ENCODE peak calls at places on chromosomes 4 and X, in nine cellular contexts. E is CD14-positive monocyte; X is activated CD8-positive, alpha-beta T cell treated with anti-CD3 and anti-CD28 coated beads for 36 hours; K is cardiac muscle cell; F is HepG2; Z is astrocyte of the cerebellum; A is AG09309; W is LNCaP clone FGC; B is fibroblast of mammary gland. V is an unnamed sample.
A peak's percentile ranks its signal among the peaks of the same experiment; 100 is the strongest.

GRCh38 chr4:55458164-55458563 is 62.4 kb downstream of the TMEM165 start:
- DNase-seq in E (no peak), X (no peak), K (no peak), F (no peak), Z (no peak), A (no peak), W (no peak), B (peak; percentile 56), V (peak; percentile 52)

GRCh38 chrX:24876782-24877315 is 138.9 kb downstream of the ARX start:
- DNase-seq in E (no peak), X (no peak), K (no peak), F (no peak), Z (no peak), A (no peak), W (no peak), B (no peak), V (no peak)

GRCh38 chrX:30965751-30966150 is 76.7 kb upstream of the TAB3 start:
- DNase-seq in E (no peak), X (no peak), K (no peak), F (no peak), Z (no peak), A (no peak), W (no peak), B (no peak), V (no peak)

GRCh38 chr4:7860600-7861158 is 79.0 kb downstream of the AFAP1 start:
- DNase-seq in E (no peak), X (no peak), K (no peak), F (no peak), Z (no peak), A (no peak), W (no peak), B (no peak), V (no peak)

GRCh38 chrX:69014200-69014599 is 151.1 kb downstream of the PJA1 start:
- DNase-seq in E (no peak), X (no peak), K (no peak), F (no peak), Z (no peak), A (no peak), W (no peak), B (peak; percentile 81), V (no peak)

GRCh38 chr4:176226736-176227135 is 31.4 kb upstream of the SPATA4 start:
- DNase-seq in E (no peak), X (no peak), K (no peak), F (no peak), Z (no peak), A (peak; percentile 7), W (no peak), B (no peak), V (no peak)

GRCh38 chrX:118254611-118255010 is 91.3 kb upstream of the WDR44 start:
- DNase-seq in E (no peak), X (peak; percentile 73), K (peak; percentile 66), F (peak; percentile 7), Z (peak; percentile 18), A (no peak), W (no peak), B (peak; percentile 60), V (peak; percentile 11)

GRCh38 chrX:43629229-43629628 is 26.9 kb upstream of the MAOA start:
- DNase-seq in E (no peak), X (no peak), K (no peak), F (peak; percentile 1), Z (no peak), A (no peak), W (no peak), B (no peak), V (no peak)

GRCh38 chr4:181043486-181043885 is 1199.7 kb upstream of the TENM3 start:
- DNase-seq in E (no peak), X (no peak), K (no peak), F (no peak), Z (no peak), A (no peak), W (no peak), B (peak; percentile 48), V (no peak)

GRCh38 chr4:2054217-2054616 is 4.9 kb upstream of the NAT8L start:
- DNase-seq in E (no peak), X (no peak), K (no peak), F (no peak), Z (no peak), A (no peak), W (no peak), B (no peak), V (no peak)

GRCh38 chrX:82676386-82676785 is 831.7 kb upstream of the POU3F4 start:
- DNase-seq in E (no peak), X (no peak), K (no peak), F (no peak), Z (no peak), A (no peak), W (no peak), B (peak; percentile 3), V (no peak)
- TF ChIP-seq CTCF in E (no peak), X (no peak), K (no peak), F (no peak), Z (no peak), A (peak; percentile 24), W (peak; percentile 17), B (peak; percentile 19), V (peak; percentile 55)

GRCh38 chr4:69147334-69147733 is 51.1 kb downstream of the UGT2B7 start:
- DNase-seq in E (no peak), X (no peak), K (no peak), F (no peak), Z (no peak), A (no peak), W (no peak), B (no peak), V (no peak)
- TF ChIP-seq CTCF in E (no peak), X (no peak), K (no peak), F (no peak), Z (no peak), A (no peak), W (no peak), B (no peak), V (no peak)

GRCh38 chr4:88297725-88298453 is 13.5 kb upstream of the PPM1K start:
- DNase-seq in E (no peak), X (no peak), K (peak; percentile 44), F (no peak), Z (no peak), A (no peak), W (no peak), B (no peak), V (no peak)

GRCh38 chr4:88296413-88297052 is 12.2 kb upstream of the PPM1K start:
- DNase-seq in E (no peak), X (no peak), K (no peak), F (no peak), Z (no peak), A (no peak), W (no peak), B (no peak), V (no peak)

GRCh38 chr4:88295656-88296055 is 11.3 kb upstream of the PPM1K start:
- DNase-seq in E (no peak), X (no peak), K (no peak), F (no peak), Z (no peak), A (no peak), W (no peak), B (no peak), V (no peak)

DNA sequence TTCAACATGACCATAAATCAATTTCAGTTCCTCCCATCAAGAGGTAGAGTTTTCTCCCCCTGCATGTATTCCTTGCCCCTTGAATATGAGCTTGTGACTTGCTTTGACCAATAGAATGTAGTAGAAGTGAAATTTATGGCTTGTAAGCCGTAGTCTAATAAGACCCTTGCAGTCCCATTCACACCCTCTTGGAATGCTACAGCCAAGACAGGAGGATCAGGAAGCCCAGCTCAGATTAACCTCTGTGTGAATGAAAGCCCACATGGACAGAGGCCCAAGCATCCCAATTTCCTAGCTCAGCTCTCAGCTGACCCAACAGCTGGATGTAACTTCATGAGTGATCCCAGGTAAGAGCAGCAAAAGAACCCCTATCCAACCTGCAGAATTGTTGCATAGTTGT is 12.8 kb upstream of the PPM1K start:
- DNase-seq in E (no peak), X (no peak), K (no peak), F (no peak), Z (no peak), A (no peak), W (no peak), B (no peak), V (no peak)
- TF ChIP-seq CTCF in E (no peak), X (no peak), K (no peak), F (no peak), Z (no peak), A (no peak), W (no peak), B (no peak), V (no peak)

GRCh38 chrX:148193759-148194158 is 212.6 kb downstream of the FMR1NB start:
- DNase-seq in E (no peak), X (no peak), K (no peak), F (no peak), Z (no peak), A (no peak), W (no peak), B (no peak), V (no peak)
- TF ChIP-seq CTCF in E (no peak), X (no peak), K (no peak), F (no peak), Z (no peak), A (no peak), W (no peak), B (no peak), V (no peak)

DNA sequence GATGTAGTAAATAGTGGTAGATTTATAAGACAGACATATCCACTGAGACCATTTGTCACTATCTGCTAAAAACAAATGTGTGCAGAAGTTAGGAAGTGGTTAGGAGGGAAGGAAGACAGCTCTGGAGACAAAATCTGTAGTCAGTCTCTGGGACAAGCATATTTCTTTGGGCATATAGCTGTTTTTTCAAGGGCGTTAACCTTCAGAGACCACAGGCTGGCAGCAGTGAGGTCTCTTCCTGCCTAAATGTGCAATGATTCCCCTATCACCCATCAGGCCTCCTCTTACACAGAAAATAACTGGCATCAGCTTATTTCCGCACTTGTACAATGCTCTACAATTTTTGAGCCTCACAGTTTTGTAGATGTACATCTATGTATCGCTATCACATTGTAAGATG is 6.5 kb downstream of the TMEM150C start:
- DNase-seq in E (no peak), X (no peak), K (no peak), F (no peak), Z (no peak), A (no peak), W (no peak), B (no peak), V (no peak)
- TF ChIP-seq CTCF in E (no peak), X (no peak), K (peak; percentile 13), F (no peak), Z (no peak), A (peak; percentile 26), W (peak; percentile 13), B (peak; percentile 5), V (no peak)

GRCh38 chr4:6709230-6710114 is at the start of gene MRFAP1L1:
- DNase-seq in E (peak; percentile 96), X (peak; percentile 99), K (peak; percentile 99), F (peak; percentile 91), Z (peak; percentile 91), A (peak; percentile 87), W (peak; percentile 92), B (peak; percentile 96), V (peak; percentile 95)
- TF ChIP-seq CTCF in E (no peak), X (no peak), K (peak; percentile 8), F (peak; percentile 26), Z (peak; percentile 26), A (no peak), W (no peak), B (peak; percentile 4), V (peak; percentile 14)

GRCh38 chrX:95318882-95319281 is 1365.8 kb upstream of the DIAPH2 start:
- DNase-seq in E (no peak), X (no peak), K (peak; percentile 36), F (peak; percentile 4), Z (no peak), A (no peak), W (no peak), B (peak; percentile 3), V (no peak)
- TF ChIP-seq CTCF in E (no peak), X (no peak), K (no peak), F (peak; percentile 16), Z (no peak), A (peak; percentile 30), W (peak; percentile 41), B (peak; percentile 32), V (no peak)